ENCODE peak calls at places on chromosome 14, in eight cellular contexts. I is Caco-2, O is mucosa of descending colon, U is SJSA1, Y is upper lobe of right lung, A is right lobe of liver, S is A673, H is uterus. M is an unnamed sample.
A peak's percentile ranks its signal among the peaks of the same experiment; 100 is the strongest.

GRCh38 chr14:68088463-68088862 is 268.9 kb downstream of the RAD51B start:
- DNase-seq in H (peak; percentile 71), U (no peak), S (peak; percentile 32), O (no peak), Y (no peak), I (no peak), A (no peak), M (no peak)

GRCh38 chr14:92441751-92442477 is 71.7 kb upstream of the RIN3 start:
- DNase-seq in U (no peak), A (no peak), I (no peak), Y (no peak), S (no peak), H (no peak), O (no peak), M (no peak)

GRCh38 chr14:93231129-93231979 is 24.3 kb downstream of the UBR7 start:
- DNase-seq in U (peak; percentile 17), A (no peak), H (no peak), Y (peak; percentile 56), I (peak; percentile 29), S (peak; percentile 68), O (no peak), M (peak; percentile 27)

GRCh38 chr14:72607386-72608125 is 286.3 kb downstream of the DPF3 start:
- DNase-seq in Y (no peak), S (no peak), A (no peak), H (no peak), O (no peak), U (peak; percentile 55), I (no peak), M (no peak)

GRCh38 chr14:30855345-30856037 is 18.9 kb upstream of the COCH start:
- DNase-seq in O (no peak), Y (no peak), I (no peak), H (no peak), A (no peak), U (no peak), S (no peak), M (no peak)

GRCh38 chr14:42884100-42884499 is 1277.4 kb downstream of the LRFN5 start:
- DNase-seq in I (no peak), A (no peak), Y (no peak), S (peak; percentile 70), U (no peak), O (no peak), H (no peak), M (no peak)

GRCh38 chr14:93946104-93946503 is 19.0 kb downstream of the FAM181A start:
- DNase-seq in I (no peak), S (no peak), H (no peak), O (peak; percentile 3), A (no peak), U (peak; percentile 16), Y (no peak), M (no peak)

GRCh38 chr14:58918066-58918465 is 270.4 kb upstream of the DAAM1 start:
- DNase-seq in Y (no peak), H (no peak), O (no peak), U (peak; percentile 31), A (no peak), S (no peak), I (no peak), M (no peak)

GRCh38 chr14:49240383-49240782 is 345.8 kb downstream of the RPS29 start:
- DNase-seq in I (no peak), O (no peak), A (no peak), Y (no peak), U (no peak), S (no peak), H (no peak), M (no peak)

GRCh38 chr14:88612981-88613380 is 50.1 kb downstream of the ZC3H14 start:
- DNase-seq in U (no peak), O (no peak), I (no peak), H (no peak), S (no peak), Y (no peak), A (no peak), M (no peak)

GRCh38 chr14:51783765-51784164 is 76.6 kb upstream of the GNG2 start:
- DNase-seq in S (no peak), U (no peak), O (no peak), H (no peak), A (no peak), Y (no peak), I (no peak), M (no peak)

GRCh38 chr14:22492601-22493000 is 96.4 kb downstream of the DAD1 start:
- DNase-seq in U (no peak), Y (no peak), S (no peak), I (no peak), A (no peak), O (no peak), H (no peak), M (no peak)

GRCh38 chr14:22493143-22493542 is 95.9 kb downstream of the DAD1 start:
- DNase-seq in S (no peak), I (no peak), A (no peak), O (no peak), U (no peak), Y (no peak), H (no peak), M (no peak)

GRCh38 chr14:22494486-22495135 is 94.4 kb downstream of the DAD1 start:
- DNase-seq in S (no peak), O (no peak), U (no peak), Y (no peak), I (no peak), H (no peak), A (no peak), M (no peak)

GRCh38 chr14:22491683-22492483 is 97.1 kb downstream of the DAD1 start:
- DNase-seq in U (no peak), H (no peak), O (no peak), A (no peak), S (no peak), I (no peak), Y (no peak), M (no peak)

DNA sequence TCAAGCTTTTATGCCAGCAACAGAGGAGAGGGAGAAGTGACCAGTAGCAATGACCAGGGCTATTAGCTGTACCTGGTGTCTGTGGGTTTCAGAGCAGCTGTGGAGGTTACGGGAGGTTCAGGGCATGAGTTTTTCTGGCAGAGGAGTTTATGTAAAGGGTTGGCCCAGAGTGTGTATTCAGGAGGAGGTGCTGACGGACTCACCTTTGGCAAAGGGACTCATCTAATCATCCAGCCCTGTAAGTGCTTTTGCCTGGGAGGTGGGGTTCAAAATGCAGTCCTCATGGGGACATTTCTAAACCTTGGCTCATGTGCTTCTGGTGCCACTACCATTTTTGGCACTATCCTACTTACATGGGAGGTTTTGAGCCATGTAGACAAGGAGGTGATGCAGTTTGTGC is 95.3 kb downstream of the DAD1 start:
- DNase-seq in Y (no peak), U (no peak), H (no peak), I (no peak), A (no peak), O (no peak), S (no peak), M (no peak)
- H3K4me1 ChIP-seq in Y (no peaks in the 10 kb centered on the region), U (no peaks in the 10 kb centered on the region), H (no peaks in the 10 kb centered on the region), I (peaks cover 4% of the 10 kb centered on the region), A (no peaks in the 10 kb centered on the region), O (no peaks in the 10 kb centered on the region), S (peaks cover 34% of the 10 kb centered on the region), M (no peaks in the 10 kb centered on the region)

DNA sequence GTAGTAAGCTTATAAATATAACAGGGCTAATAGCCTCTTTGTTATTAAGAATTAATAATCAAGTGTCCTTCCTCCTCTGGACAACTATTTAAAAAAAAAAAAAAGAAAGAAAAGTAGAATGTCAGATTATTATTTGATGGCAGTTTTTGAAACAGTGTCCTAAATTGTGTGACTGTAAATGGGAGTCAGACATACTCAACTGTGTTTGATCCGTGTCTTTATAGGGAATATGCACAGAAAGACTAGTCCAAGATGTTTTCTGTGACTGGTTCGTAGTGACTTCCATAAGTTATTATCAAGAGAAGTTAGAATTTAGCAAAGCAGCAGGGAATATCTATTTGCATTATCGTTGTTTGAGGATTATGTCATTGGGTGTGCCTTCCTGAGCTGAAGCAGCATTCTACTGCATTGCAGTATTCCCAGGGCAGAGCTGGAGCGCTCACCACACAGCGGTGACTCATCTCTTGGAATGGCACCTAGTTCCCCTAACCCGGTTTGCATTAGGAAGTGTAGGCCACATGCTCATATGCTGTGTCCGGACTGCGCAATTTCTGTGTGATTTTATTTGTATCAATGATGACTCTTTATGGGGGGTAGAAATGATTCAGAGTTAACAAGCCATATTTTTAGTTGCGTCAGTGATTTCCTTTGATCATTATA is 7.9 kb downstream of the DYNC1H1 start:
- DNase-seq in I (peak; percentile 73), H (peak; percentile 91), Y (peak; percentile 76), O (peak; percentile 79), U (peak; percentile 89), S (peak; percentile 97), A (peak; percentile 82), M (peak; percentile 72)
- H3K36me3 ChIP-seq in I (peaks cover 1% of the 10 kb centered on the region), H (no peaks in the 10 kb centered on the region), Y (peaks cover 26% of the 10 kb centered on the region), O (no peaks in the 10 kb centered on the region), U (peaks cover 43% of the 10 kb centered on the region), S (peaks cover 43% of the 10 kb centered on the region), A (no peaks in the 10 kb centered on the region), M (peaks cover 13% of the 10 kb centered on the region)

DNA sequence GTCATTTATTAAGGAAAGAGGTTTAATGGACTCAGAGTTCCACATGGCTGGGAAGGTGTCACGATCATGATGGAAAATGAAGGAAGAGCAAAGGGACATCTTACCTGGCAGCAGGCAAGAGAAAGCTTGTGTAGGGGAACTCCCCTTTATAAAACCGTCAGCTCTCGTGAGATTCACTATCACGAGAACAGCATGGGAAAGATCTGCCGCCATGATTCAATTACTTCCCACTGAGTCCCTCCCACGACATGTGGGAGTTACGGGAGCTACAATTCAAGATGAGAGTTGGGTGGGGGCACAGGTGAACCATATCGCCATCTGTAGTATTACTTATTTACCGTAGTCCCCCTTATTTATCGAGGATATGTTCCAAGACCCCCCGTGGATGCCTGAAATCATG is 12.2 kb upstream of the PGF start:
- DNase-seq in S (no peak), O (no peak), I (no peak), U (no peak), H (no peak), A (no peak), Y (no peak), M (no peak)
- H3K4me3 ChIP-seq in S (no peak overlapping the region), O (no peak overlapping the region), I (no peak overlapping the region), U (no peak overlapping the region), H (no peak overlapping the region), A (no peak overlapping the region), Y (no peak overlapping the region), M (no peak overlapping the region)

GRCh38 chr14:100252684-100253083 is 13.7 kb downstream of the YY1 start:
- DNase-seq in U (no peak), S (no peak), I (no peak), H (no peak), O (no peak), A (no peak), Y (no peak), M (no peak)
- H3K4me1 ChIP-seq in U (no peaks in the 10 kb centered on the region), S (peaks cover 3% of the 10 kb centered on the region), I (no peaks in the 10 kb centered on the region), H (no peaks in the 10 kb centered on the region), O (peaks cover 19% of the 10 kb centered on the region), A (peaks cover 15% of the 10 kb centered on the region), Y (peaks cover 50% of the 10 kb centered on the region), M (peaks cover 4% of the 10 kb centered on the region)

GRCh38 chr14:36313898-36314297 is 6.5 kb downstream of the MBIP start:
- DNase-seq in U (no peak), A (no peak), H (no peak), I (no peak), S (peak; percentile 12), Y (no peak), O (no peak), M (no peak)
- H3K36me3 ChIP-seq in U (peaks cover 43% of the 10 kb centered on the region), A (peaks cover 14% of the 10 kb centered on the region), H (no peaks in the 10 kb centered on the region), I (no peaks in the 10 kb centered on the region), S (peaks cover 25% of the 10 kb centered on the region), Y (peaks cover 43% of the 10 kb centered on the region), O (no peaks in the 10 kb centered on the region), M (peaks cover 40% of the 10 kb centered on the region)

GRCh38 chr14:96089401-96089800 is 50.2 kb downstream of the C14orf132 start:
- DNase-seq in S (no peak), O (no peak), Y (no peak), I (no peak), U (no peak), H (no peak), A (no peak), M (no peak)
- H3K4me3 ChIP-seq in S (no peak overlapping the region), O (no peak overlapping the region), Y (no peak overlapping the region), I (no peak overlapping the region), U (no peak overlapping the region), H (no peak overlapping the region), A (no peak overlapping the region), M (no peak overlapping the region)